ENCODE peak calls at places on chromosome 12, in nine cellular contexts. J, I, G, M, T, A, F, P and V are unnamed samples.
A peak's percentile ranks its signal among the peaks of the same experiment; 100 is the strongest.

GRCh38 chr12:40999212-40999611 is 188.9 kb upstream of the PDZRN4 start:
- DNase-seq in G (no peak), I (no peak), T (no peak), F (no peak), M (no peak), A (no peak), P (no peak), J (no peak), V (no peak)

GRCh38 chr12:9754984-9755383 is 5.7 kb downstream of the CD69 start:
- DNase-seq in M (no peak), I (no peak), G (no peak), T (no peak), P (no peak), A (no peak), F (no peak), J (no peak), V (no peak)

GRCh38 chr12:105947906-105948305 is 190.8 kb downstream of the NUAK1 start:
- DNase-seq in P (no peak), G (no peak), A (no peak), T (no peak), J (no peak), M (no peak), F (no peak), I (no peak), V (no peak)

GRCh38 chr12:13374783-13375182 is 178.3 kb downstream of the EMP1 start:
- DNase-seq in A (no peak), F (no peak), M (no peak), I (no peak), T (peak; percentile 81), J (no peak), P (no peak), G (no peak), V (no peak)

GRCh38 chr12:130044991-130045621 is 117.2 kb upstream of the FZD10 start:
- DNase-seq in I (peak; percentile 50), P (no peak), A (peak; percentile 94), F (no peak), G (no peak), J (no peak), T (no peak), M (no peak), V (no peak)

GRCh38 chr12:130266751-130267150 is 70.9 kb upstream of the PIWIL1 start:
- DNase-seq in I (no peak), T (no peak), G (no peak), F (no peak), P (no peak), M (no peak), A (peak; percentile 91), J (no peak), V (no peak)

GRCh38 chr12:69998011-69998410 is 173.0 kb downstream of the MYRFL start:
- DNase-seq in P (no peak), G (no peak), M (no peak), J (no peak), I (no peak), A (no peak), F (no peak), T (no peak), V (no peak)

GRCh38 chr12:95836630-95837239 is 22.0 kb upstream of the SNRPF start:
- DNase-seq in P (peak; percentile 24), J (no peak), M (no peak), I (no peak), F (no peak), T (no peak), A (no peak), G (no peak), V (no peak)

GRCh38 chr12:114480309-114481199 is 74.6 kb upstream of the TBX5 start:
- DNase-seq in P (no peak), F (no peak), I (peak; percentile 31), G (no peak), M (no peak), T (no peak), J (no peak), A (peak; percentile 71), V (no peak)

GRCh38 chr12:105993766-105994165 is 145.0 kb downstream of the NUAK1 start:
- DNase-seq in J (no peak), P (no peak), I (no peak), G (no peak), A (no peak), M (no peak), F (no peak), T (no peak), V (no peak)

GRCh38 chr12:27709932-27710591 is 570 bp upstream of the MRPS35 start:
- DNase-seq in I (peak; percentile 24), G (peak; percentile 36), T (no peak), A (no peak), P (no peak), M (no peak), J (no peak), F (no peak), V (no peak)

GRCh38 chr12:31629756-31630732 is 29.4 kb upstream of the ETFBKMT start:
- DNase-seq in F (peak; percentile 61), G (no peak), M (no peak), A (no peak), I (no peak), T (no peak), P (no peak), J (peak; percentile 69), V (peak; percentile 25)

GRCh38 chr12:64080319-64081008 is 141.6 kb downstream of the KICS2 start:
- DNase-seq in T (no peak), A (no peak), G (no peak), I (no peak), M (no peak), J (no peak), F (peak; percentile 66), P (no peak), V (no peak)

GRCh38 chr12:12008232-12008850 is 62.4 kb upstream of the BCL2L14 start:
- DNase-seq in T (no peak), F (no peak), P (no peak), G (no peak), J (no peak), A (peak; percentile 73), I (no peak), M (no peak), V (no peak)

GRCh38 chr12:110370732-110371141 is 32.8 kb downstream of the ANAPC7 start:
- DNase-seq in F (no peak), A (peak; percentile 69), G (peak; percentile 96), I (no peak), P (no peak), M (no peak), J (no peak), T (no peak), V (no peak)

GRCh38 chr12:99769581-99769980 is 122.0 kb downstream of the GARIN6 start:
- DNase-seq in I (no peak), M (no peak), J (no peak), A (no peak), F (no peak), G (no peak), P (no peak), T (no peak), V (no peak)

GRCh38 chr12:74365178-74365964 is 172.3 kb upstream of the ATXN7L3B start:
- DNase-seq in T (no peak), P (no peak), F (no peak), G (peak; percentile 8), J (no peak), A (peak; percentile 81), I (no peak), M (no peak), V (no peak)

GRCh38 chr12:701896-702539 is 38.8 kb upstream of the NINJ2 start:
- DNase-seq in F (no peak), M (no peak), G (no peak), T (no peak), A (no peak), J (no peak), P (no peak), I (no peak), V (no peak)
- H3K27ac ChIP-seq in F (no peak overlapping the region), M (no peak overlapping the region), G (no peak overlapping the region), T (no peak overlapping the region), A (no peak overlapping the region), J (no peak overlapping the region), P (no peak overlapping the region), I (no peak overlapping the region), V (no peak overlapping the region)

DNA sequence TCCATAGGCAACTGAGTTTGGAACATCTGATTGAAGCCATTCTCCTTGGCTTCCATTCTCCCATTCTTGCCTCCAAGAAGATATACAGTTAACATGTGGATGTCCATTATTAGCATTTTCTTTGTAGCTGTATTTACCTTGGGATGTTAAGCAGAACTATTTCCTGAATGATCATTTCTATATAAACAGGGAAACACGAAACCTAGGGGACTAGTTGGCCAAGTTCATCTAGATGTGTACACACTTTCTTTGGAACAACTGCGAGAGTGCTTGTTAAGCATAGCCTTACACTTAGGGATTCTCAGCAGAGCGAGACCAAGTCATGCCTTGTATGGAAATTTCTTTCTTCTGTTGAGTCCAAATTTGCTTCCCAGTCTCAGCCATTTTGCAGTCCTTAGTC is 42.1 kb downstream of the DRAM1 start:
- DNase-seq in A (no peak), T (no peak), G (no peak), M (no peak), F (no peak), P (no peak), J (no peak), I (no peak), V (no peak)
- TF ChIP-seq CTCF in A (no peak), T (no peak), G (no peak), M (no peak), F (no peak), P (no peak), J (no peak), I (no peak), V (no peak)

DNA sequence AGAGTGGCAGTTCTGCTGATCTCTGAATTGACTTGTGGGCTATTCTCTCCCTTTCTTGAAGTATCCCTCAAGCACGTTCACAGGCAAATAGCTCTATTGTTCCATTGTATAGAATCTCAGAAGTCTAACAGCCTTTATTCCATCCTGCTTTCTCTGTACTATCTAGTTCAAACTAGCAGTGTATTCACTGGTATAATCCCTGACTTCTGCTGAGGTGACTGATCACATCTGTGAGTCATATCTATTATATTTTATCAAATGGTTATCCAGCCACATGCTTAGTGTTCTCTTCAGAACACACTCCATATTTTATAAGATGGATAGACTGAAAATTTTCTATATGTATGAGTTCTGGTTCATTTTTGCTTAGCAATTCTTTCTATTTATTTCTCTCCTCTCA is 866.1 kb downstream of the C12orf50 start:
- DNase-seq in J (no peak), I (no peak), T (no peak), M (no peak), F (no peak), P (no peak), G (no peak), A (no peak), V (no peak)
- H3K27ac ChIP-seq in J (no peak overlapping the region), I (no peak overlapping the region), T (no peak overlapping the region), M (no peak overlapping the region), F (no peak overlapping the region), P (no peak overlapping the region), G (no peak overlapping the region), A (no peak overlapping the region), V (no peak overlapping the region)

DNA sequence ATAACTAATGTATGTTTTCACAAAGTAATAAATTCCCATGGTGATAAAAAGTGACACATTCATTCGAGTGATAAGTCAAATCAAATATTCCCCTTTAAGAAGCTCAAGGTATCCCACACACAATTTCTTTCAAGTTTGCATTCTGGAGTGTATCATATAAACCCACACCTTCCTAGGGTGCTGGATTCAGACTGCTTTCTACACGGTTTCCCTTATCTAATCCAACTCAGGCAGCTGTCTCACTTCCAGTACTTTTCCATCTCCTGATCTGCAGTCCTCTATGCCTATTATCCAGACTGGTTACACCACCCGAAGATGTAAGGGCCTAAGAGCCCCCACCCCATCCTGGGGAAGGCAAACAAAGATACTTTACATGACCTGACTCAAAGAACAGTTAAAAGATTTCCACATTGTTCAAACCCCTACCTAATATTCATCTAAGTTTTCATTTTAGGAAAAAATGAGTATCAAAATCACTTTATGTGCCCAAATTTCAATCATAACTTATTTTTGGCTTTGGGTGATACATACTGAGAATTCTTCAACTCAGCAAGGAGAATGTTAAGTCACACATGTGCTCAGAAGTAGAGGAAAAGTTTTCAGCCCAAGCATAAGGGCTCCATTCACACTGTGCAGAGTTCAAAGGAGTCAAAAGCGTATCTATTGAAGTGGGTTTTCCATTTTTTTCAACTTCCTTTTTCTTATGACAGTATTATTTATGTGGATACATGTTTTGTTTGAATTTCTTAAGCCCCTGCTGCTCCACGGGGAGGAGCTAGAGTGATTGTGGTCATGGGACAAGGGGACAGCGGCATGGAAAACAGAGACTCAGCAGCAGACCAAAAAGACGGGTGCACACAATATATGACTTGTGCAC is 41.8 kb downstream of the CORO1C start:
- DNase-seq in M (no peak), P (no peak), J (peak; percentile 66), T (peak; percentile 85), A (no peak), G (no peak), F (no peak), I (no peak), V (no peak)
- TF ChIP-seq CTCF in M (no peak), P (no peak), J (peak; percentile 51), T (peak; percentile 24), A (no peak), G (no peak), F (no peak), I (no peak), V (peak; percentile 44)